ENCODE peak calls at places on chromosomes 12 and 14, in five cellular contexts. One of them, this sample, is unnamed. For H3K27me3, the result is how much of the 10 kb centered on the place peaks cover.

GRCh38 chr12:75751769-75752471 is 240.5 kb upstream of the KRR1 start:
- DNase-seq in left lung: no peak
- DNase-seq in mammary epithelial cell: no peak
- DNase-seq in A673: no peak
- DNase-seq in uterus: no peak
- DNase-seq in this sample: no peak

GRCh38 chr12:105279460-105280056 is 43.6 kb upstream of the APPL2 start:
- DNase-seq in left lung: no peak
- DNase-seq in mammary epithelial cell: no peak
- DNase-seq in A673: peak
- DNase-seq in uterus: no peak
- DNase-seq in this sample: peak

GRCh38 chr12:44385964-44386363 is 490.2 kb downstream of the NELL2 start:
- DNase-seq in left lung: no peak
- DNase-seq in mammary epithelial cell: no peak
- DNase-seq in A673: no peak
- DNase-seq in uterus: no peak
- DNase-seq in this sample: no peak

GRCh38 chr12:106219043-106219442 is 28.8 kb downstream of the CKAP4 start:
- DNase-seq in left lung: no peak
- DNase-seq in mammary epithelial cell: no peak
- DNase-seq in A673: no peak
- DNase-seq in uterus: no peak
- DNase-seq in this sample: no peak

GRCh38 chr14:92519246-92520101 is 5.9 kb downstream of the RIN3 start:
- DNase-seq in left lung: no peak
- DNase-seq in mammary epithelial cell: no peak
- DNase-seq in A673: no peak
- DNase-seq in uterus: no peak
- DNase-seq in this sample: no peak

GRCh38 chr14:47454025-47454424 is 221.4 kb downstream of the MDGA2 start:
- DNase-seq in left lung: no peak
- DNase-seq in mammary epithelial cell: no peak
- DNase-seq in A673: no peak
- DNase-seq in uterus: no peak
- DNase-seq in this sample: no peak

GRCh38 chr12:29983917-29984316 is 200.2 kb upstream of the TMTC1 start:
- DNase-seq in left lung: no peak
- DNase-seq in mammary epithelial cell: no peak
- DNase-seq in A673: no peak
- DNase-seq in uterus: no peak
- DNase-seq in this sample: no peak

GRCh38 chr12:64718649-64719048 is 40.6 kb downstream of the GNS start:
- DNase-seq in left lung: no peak
- DNase-seq in mammary epithelial cell: no peak
- DNase-seq in A673: no peak
- DNase-seq in uterus: no peak
- DNase-seq in this sample: no peak

GRCh38 chr12:42730286-42730685 is 140.7 kb upstream of the PRICKLE1 start:
- DNase-seq in left lung: no peak
- DNase-seq in mammary epithelial cell: peak
- DNase-seq in A673: no peak
- DNase-seq in uterus: no peak
- DNase-seq in this sample: no peak

GRCh38 chr12:117707861-117708260 is 260.9 kb downstream of the KSR2 start:
- DNase-seq in left lung: no peak
- DNase-seq in mammary epithelial cell: no peak
- DNase-seq in A673: no peak
- DNase-seq in uterus: no peak
- DNase-seq in this sample: no peak

GRCh38 chr14:103141117-103141796 is 18.0 kb downstream of the TNFAIP2 start:
- DNase-seq in left lung: peak
- DNase-seq in mammary epithelial cell: peak
- DNase-seq in A673: peak
- DNase-seq in uterus: no peak
- DNase-seq in this sample: no peak

GRCh38 chr14:69081271-69081670 is 71.6 kb downstream of the DCAF5 start:
- DNase-seq in left lung: no peak
- DNase-seq in mammary epithelial cell: no peak
- DNase-seq in A673: no peak
- DNase-seq in uterus: no peak
- DNase-seq in this sample: no peak

GRCh38 chr12:68267892-68268396 is 14.5 kb upstream of the IL22 start:
- DNase-seq in left lung: no peak
- DNase-seq in mammary epithelial cell: peak
- DNase-seq in A673: no peak
- DNase-seq in uterus: no peak
- DNase-seq in this sample: no peak

GRCh38 chr14:100449225-100449987 is 126.3 kb downstream of the SLC25A47 start:
- DNase-seq in left lung: no peak
- DNase-seq in mammary epithelial cell: no peak
- DNase-seq in A673: no peak
- DNase-seq in uterus: no peak
- DNase-seq in this sample: no peak

GRCh38 chr14:98728024-98728423 is 544.0 kb downstream of the BCL11B start:
- DNase-seq in left lung: no peak
- DNase-seq in mammary epithelial cell: no peak
- DNase-seq in A673: no peak
- DNase-seq in uterus: no peak
- DNase-seq in this sample: no peak

GRCh38 chr12:67006612-67007011 is 262.5 kb upstream of the CAND1 start:
- DNase-seq in left lung: no peak
- DNase-seq in mammary epithelial cell: no peak
- DNase-seq in A673: no peak
- DNase-seq in uterus: no peak
- DNase-seq in this sample: no peak

GRCh38 chr12:94649349-94650142 is 811 bp downstream of the TMCC3 start:
- DNase-seq in left lung: peak
- DNase-seq in mammary epithelial cell: peak
- DNase-seq in A673: no peak
- DNase-seq in uterus: peak
- DNase-seq in this sample: peak

GRCh38 chr12:50022903-50023302 is 2.4 kb downstream of the RACGAP1 start:
- DNase-seq in left lung: no peak
- DNase-seq in mammary epithelial cell: no peak
- DNase-seq in A673: no peak
- DNase-seq in uterus: no peak
- DNase-seq in this sample: no peak
- H3K4me3 ChIP-seq in left lung: no peak
- H3K4me3 ChIP-seq in mammary epithelial cell: no peak
- H3K4me3 ChIP-seq in A673: peak
- H3K4me3 ChIP-seq in uterus: no peak
- H3K4me3 ChIP-seq in this sample: no peak

GRCh38 chr12:122200541-122201175 is 2.9 kb upstream of the B3GNT4 start:
- DNase-seq in left lung: no peak
- DNase-seq in mammary epithelial cell: no peak
- DNase-seq in A673: no peak
- DNase-seq in uterus: no peak
- DNase-seq in this sample: no peak
- TF ChIP-seq CTCF in left lung: no peak
- TF ChIP-seq CTCF in mammary epithelial cell: no peak
- TF ChIP-seq CTCF in A673: no peak
- TF ChIP-seq CTCF in uterus: no peak
- TF ChIP-seq CTCF in this sample: no peak

GRCh38 chr12:32987526-32987925 is 90.9 kb upstream of the PKP2 start:
- DNase-seq in left lung: no peak
- DNase-seq in mammary epithelial cell: no peak
- DNase-seq in A673: no peak
- DNase-seq in uterus: no peak
- DNase-seq in this sample: no peak
- H3K27me3 ChIP-seq in left lung: under half
- H3K27me3 ChIP-seq in mammary epithelial cell: under half
- H3K27me3 ChIP-seq in A673: under half
- H3K27me3 ChIP-seq in uterus: under half
- H3K27me3 ChIP-seq in this sample: under half

GRCh38 chr14:104757681-104758392 is 4.9 kb downstream of the SIVA1 start:
- DNase-seq in left lung: peak
- DNase-seq in mammary epithelial cell: no peak
- DNase-seq in A673: no peak
- DNase-seq in uterus: no peak
- DNase-seq in this sample: no peak
- H3K4me3 ChIP-seq in left lung: no peak
- H3K4me3 ChIP-seq in mammary epithelial cell: no peak
- H3K4me3 ChIP-seq in A673: no peak
- H3K4me3 ChIP-seq in uterus: no peak
- H3K4me3 ChIP-seq in this sample: no peak

GRCh38 chr12:109772622-109773321 is 59.1 kb downstream of the FAM222A start:
- DNase-seq in left lung: no peak
- DNase-seq in mammary epithelial cell: no peak
- DNase-seq in A673: no peak
- DNase-seq in uterus: no peak
- DNase-seq in this sample: no peak

GRCh38 chr12:109770861-109771670 is 57.4 kb downstream of the FAM222A start:
- DNase-seq in left lung: no peak
- DNase-seq in mammary epithelial cell: no peak
- DNase-seq in A673: no peak
- DNase-seq in uterus: no peak
- DNase-seq in this sample: no peak

GRCh38 chr12:109770104-109770860 is 56.7 kb downstream of the FAM222A start:
- DNase-seq in left lung: no peak
- DNase-seq in mammary epithelial cell: no peak
- DNase-seq in A673: no peak
- DNase-seq in uterus: no peak
- DNase-seq in this sample: no peak

GRCh38 chr12:109773384-109774011 is 59.7 kb downstream of the TRPV4 start:
- DNase-seq in left lung: no peak
- DNase-seq in mammary epithelial cell: peak
- DNase-seq in A673: no peak
- DNase-seq in uterus: no peak
- DNase-seq in this sample: no peak

GRCh38 chr12:109771746-109772621 is 58.4 kb downstream of the FAM222A start:
- DNase-seq in left lung: no peak
- DNase-seq in mammary epithelial cell: no peak
- DNase-seq in A673: no peak
- DNase-seq in uterus: no peak
- DNase-seq in this sample: no peak
- TF ChIP-seq CTCF in left lung: no peak
- TF ChIP-seq CTCF in mammary epithelial cell: peak
- TF ChIP-seq CTCF in A673: peak
- TF ChIP-seq CTCF in uterus: no peak
- TF ChIP-seq CTCF in this sample: no peak

GRCh38 chr12:53929527-53929926 is 9.1 kb upstream of the HOXC13 start:
- DNase-seq in left lung: no peak
- DNase-seq in mammary epithelial cell: no peak
- DNase-seq in A673: no peak
- DNase-seq in uterus: no peak
- DNase-seq in this sample: no peak

GRCh38 chr12:53930591-53931255 is 7.9 kb upstream of the HOXC13 start:
- DNase-seq in left lung: no peak
- DNase-seq in mammary epithelial cell: no peak
- DNase-seq in A673: no peak
- DNase-seq in uterus: no peak
- DNase-seq in this sample: no peak

GRCh38 chr12:53928054-53928879 is 10.4 kb upstream of the HOXC13 start:
- DNase-seq in left lung: no peak
- DNase-seq in mammary epithelial cell: no peak
- DNase-seq in A673: no peak
- DNase-seq in uterus: no peak
- DNase-seq in this sample: no peak

GRCh38 chr12:53927220-53928029 is 11.2 kb upstream of the HOXC13 start:
- DNase-seq in left lung: peak
- DNase-seq in mammary epithelial cell: no peak
- DNase-seq in A673: no peak
- DNase-seq in uterus: no peak
- DNase-seq in this sample: no peak

GRCh38 chr12:53925006-53925405 is 13.6 kb upstream of the HOXC13 start:
- DNase-seq in left lung: no peak
- DNase-seq in mammary epithelial cell: no peak
- DNase-seq in A673: no peak
- DNase-seq in uterus: no peak
- DNase-seq in this sample: no peak
- H3K27me3 ChIP-seq in left lung: half or more
- H3K27me3 ChIP-seq in mammary epithelial cell: under half
- H3K27me3 ChIP-seq in A673: under half
- H3K27me3 ChIP-seq in uterus: under half
- H3K27me3 ChIP-seq in this sample: under half

GRCh38 chr12:3069714-3070113 is 7.5 kb upstream of the TSPAN9 start:
- DNase-seq in left lung: no peak
- DNase-seq in mammary epithelial cell: no peak
- DNase-seq in A673: no peak
- DNase-seq in uterus: no peak
- DNase-seq in this sample: no peak
- H3K4me3 ChIP-seq in left lung: no peak
- H3K4me3 ChIP-seq in mammary epithelial cell: no peak
- H3K4me3 ChIP-seq in A673: no peak
- H3K4me3 ChIP-seq in uterus: no peak
- H3K4me3 ChIP-seq in this sample: no peak

GRCh38 chr12:109926488-109927210 is 26.6 kb downstream of the TCHP start:
- DNase-seq in left lung: no peak
- DNase-seq in mammary epithelial cell: no peak
- DNase-seq in A673: no peak
- DNase-seq in uterus: no peak
- DNase-seq in this sample: no peak

GRCh38 chr12:109925185-109925835 is 25.2 kb downstream of the TCHP start:
- DNase-seq in left lung: no peak
- DNase-seq in mammary epithelial cell: no peak
- DNase-seq in A673: no peak
- DNase-seq in uterus: no peak
- DNase-seq in this sample: no peak

GRCh38 chr12:109928058-109928656 is 28.1 kb downstream of the TCHP start:
- DNase-seq in left lung: no peak
- DNase-seq in mammary epithelial cell: no peak
- DNase-seq in A673: no peak
- DNase-seq in uterus: no peak
- DNase-seq in this sample: no peak

GRCh38 chr12:109930028-109930800 is 30.1 kb downstream of the TCHP start:
- DNase-seq in left lung: no peak
- DNase-seq in mammary epithelial cell: no peak
- DNase-seq in A673: no peak
- DNase-seq in uterus: no peak
- DNase-seq in this sample: no peak

DNA sequence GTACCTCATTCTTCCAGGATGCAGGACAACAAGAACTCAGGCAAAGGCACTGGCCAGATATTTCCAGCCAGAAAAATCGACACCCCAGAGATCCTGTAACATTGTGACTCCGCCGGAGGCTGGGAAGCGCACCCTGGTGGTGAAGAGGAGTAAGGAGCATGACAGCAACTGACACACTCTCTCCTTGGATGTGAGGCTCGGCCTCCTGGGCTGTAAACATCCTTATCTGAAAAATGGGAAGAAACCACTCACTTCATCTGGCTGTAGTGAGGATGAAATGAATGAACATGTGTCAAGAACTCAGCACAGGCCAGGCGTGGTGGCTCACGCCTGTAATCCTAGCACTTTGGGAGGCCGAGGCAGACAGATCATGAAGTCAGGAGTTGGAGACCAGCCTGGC is 27.5 kb downstream of the TCHP start:
- DNase-seq in left lung: no peak
- DNase-seq in mammary epithelial cell: no peak
- DNase-seq in A673: peak
- DNase-seq in uterus: no peak
- DNase-seq in this sample: no peak
- TF ChIP-seq CTCF in left lung: peak
- TF ChIP-seq CTCF in mammary epithelial cell: peak
- TF ChIP-seq CTCF in A673: peak
- TF ChIP-seq CTCF in uterus: no peak
- TF ChIP-seq CTCF in this sample: peak

GRCh38 chr12:91250273-91250672 is 67.7 kb upstream of the DCN start:
- DNase-seq in left lung: no peak
- DNase-seq in mammary epithelial cell: no peak
- DNase-seq in A673: no peak
- DNase-seq in uterus: peak
- DNase-seq in this sample: no peak
- H3K27me3 ChIP-seq in left lung: under half
- H3K27me3 ChIP-seq in mammary epithelial cell: under half
- H3K27me3 ChIP-seq in A673: under half
- H3K27me3 ChIP-seq in uterus: under half
- H3K27me3 ChIP-seq in this sample: under half